ENCODE peak calls at places on chromosomes 7 and 10, in five cellular contexts. P, N, Z, O and S are unnamed samples.

GRCh38 chr7:80918909-80919721 is at the start of gene SEMA3C:
- DNase-seq in P (peak; percentile 90), N (peak; percentile 92), Z (peak; percentile 95), O (peak; percentile 76), S (peak; percentile 93)

GRCh38 chr10:100826983-100827818 is 81.8 kb downstream of the PAX2 start:
- DNase-seq in P (no peak), N (no peak), Z (no peak), O (no peak), S (no peak)

GRCh38 chr7:74364061-74364460 is 74.9 kb downstream of the CLIP2 start:
- DNase-seq in P (no peak), N (no peak), Z (no peak), O (no peak), S (no peak)

GRCh38 chr7:143936087-143937009 is 1.3 kb downstream of the OR2F2 start:
- DNase-seq in P (no peak), N (no peak), Z (peak; percentile 64), O (peak; percentile 69), S (no peak)

GRCh38 chr7:29557954-29558353 is 5.7 kb upstream of the PRR15 start:
- DNase-seq in P (no peak), N (no peak), Z (peak; percentile 32), O (no peak), S (no peak)

GRCh38 chr10:4656576-4657194 is 169.3 kb upstream of the AKR1E2 start:
- DNase-seq in P (peak; percentile 33), N (peak; percentile 59), Z (peak; percentile 63), O (no peak), S (peak; percentile 41)

GRCh38 chr7:41628926-41629325 is 74.0 kb downstream of the INHBA start:
- DNase-seq in P (no peak), N (no peak), Z (peak; percentile 7), O (peak; percentile 22), S (peak; percentile 51)

GRCh38 chr7:143380646-143381426 is at the start of gene ZYX:
- DNase-seq in P (peak; percentile 97), N (peak; percentile 79), Z (peak; percentile 95), O (peak; percentile 79), S (peak; percentile 88)

GRCh38 chr10:125316436-125316835 is 156.1 kb upstream of the CTBP2 start:
- DNase-seq in P (no peak), N (no peak), Z (no peak), O (no peak), S (no peak)

GRCh38 chr10:30068482-30069223 is 9.3 kb upstream of the JCAD start:
- DNase-seq in P (no peak), N (peak; percentile 84), Z (no peak), O (no peak), S (peak; percentile 84)